ENCODE peak calls at places on chromosomes 3 and 15, in six cellular contexts. N is cerebellum, C is hypothalamus, X is cardiac fibroblast, D is HCEC 1CT, Z is K562. T is an unnamed sample.

GRCh38 chr15:40242216-40242599 is 3.3 kb downstream of the PAK6 start:
- DNase-seq in Z (no peak), D (no peak), C (no peak), N (no peak), X (no peak), T (peak; percentile 53)

GRCh38 chr15:40584191-40584590 is 9.9 kb upstream of the KNL1 start:
- DNase-seq in Z (no peak), D (no peak), X (no peak), N (no peak), C (no peak), T (no peak)

GRCh38 chr15:94857466-94857865 is 626.1 kb downstream of the MCTP2 start:
- DNase-seq in N (no peak), Z (peak; percentile 54), D (no peak), C (no peak), X (no peak), T (no peak)

GRCh38 chr3:123750659-123751420 is 133.3 kb downstream of the MYLK start:
- DNase-seq in X (peak; percentile 87), D (peak; percentile 96), N (no peak), C (no peak), Z (no peak), T (no peak)

GRCh38 chr3:112132975-112133448 is at the start of gene GCSAM:
- DNase-seq in Z (no peak), D (no peak), C (peak; percentile 10), X (no peak), N (no peak), T (peak; percentile 74)

GRCh38 chr3:134754768-134755559 is 40.1 kb upstream of the EPHB1 start:
- DNase-seq in X (peak; percentile 41), D (peak; percentile 10), C (no peak), Z (peak; percentile 58), N (no peak), T (no peak)

GRCh38 chr3:129838086-129838485 is 55.4 kb downstream of the TMCC1 start:
- DNase-seq in N (no peak), Z (no peak), X (no peak), D (no peak), C (no peak), T (no peak)

GRCh38 chr3:13353936-13354542 is 66.1 kb downstream of the NUP210 start:
- DNase-seq in C (no peak), Z (peak; percentile 40), D (no peak), N (no peak), X (no peak), T (no peak)

GRCh38 chr3:45057557-45057956 is 31.5 kb downstream of the CLEC3B start:
- DNase-seq in C (no peak), Z (no peak), D (no peak), X (no peak), N (no peak), T (no peak)

GRCh38 chr3:79203144-79203519 is 564.7 kb downstream of the ROBO1 start:
- DNase-seq in C (no peak), X (no peak), D (no peak), Z (no peak), N (no peak), T (no peak)

GRCh38 chr3:100352296-100353178 is 18.0 kb downstream of the NIT2 start:
- DNase-seq in D (no peak), Z (no peak), N (no peak), C (no peak), X (no peak), T (no peak)

GRCh38 chr15:28100516-28101195 is 1.5 kb upstream of the OCA2 start:
- DNase-seq in D (no peak), N (no peak), Z (no peak), C (no peak), X (no peak), T (no peak)

GRCh38 chr15:99984491-99985243 is 251.4 kb upstream of the LYSMD4 start:
- DNase-seq in X (no peak), N (no peak), Z (no peak), C (no peak), D (no peak), T (no peak)

GRCh38 chr3:101780661-101781060 is 1.6 kb downstream of the NXPE3 start:
- DNase-seq in C (no peak), N (peak; percentile 23), X (peak; percentile 80), Z (peak; percentile 11), D (peak; percentile 89), T (no peak)

GRCh38 chr3:13890377-13891016 is 10.6 kb upstream of the WNT7A start:
- DNase-seq in N (no peak), X (no peak), D (no peak), C (no peak), Z (peak; percentile 58), T (peak; percentile 67)

T was measured in left lung.